ENCODE peak calls at places on chromosomes 16 and 17, in six cellular contexts. X is lower lobe of right lung, R is mucosa of descending colon, T is PC-3, P is Caco-2, I is cardiac muscle cell. N is an unnamed sample.

GRCh38 chr16:22386976-22387375 is 12.6 kb upstream of the CDR2 start:
- DNase-seq in X (no peak), P (no peak), R (no peak), T (peak; percentile 88), I (peak; percentile 95), N (peak; percentile 89)

GRCh38 chr17:40646791-40647548 is 648 bp downstream of the SMARCE1 start:
- DNase-seq in T (peak; percentile 10), P (no peak), I (peak; percentile 64), R (no peak), X (no peak), N (no peak)

GRCh38 chr16:79369796-79370195 is 230.7 kb downstream of the MAF start:
- DNase-seq in P (no peak), T (no peak), R (no peak), X (no peak), I (no peak), N (no peak)

GRCh38 chr17:49482144-49482817 is 12.8 kb upstream of the NGFR start:
- DNase-seq in R (no peak), I (no peak), T (peak; percentile 18), P (no peak), X (no peak), N (no peak)

GRCh38 chr16:86505185-86505898 is 5.0 kb upstream of the FOXF1 start:
- DNase-seq in R (no peak), P (no peak), X (no peak), T (no peak), I (no peak), N (no peak)

GRCh38 chr16:54072237-54072636 is 214.3 kb downstream of the IRX3 start:
- DNase-seq in R (no peak), T (no peak), P (no peak), X (no peak), I (no peak), N (no peak)

GRCh38 chr17:44788139-44788538 is 29.4 kb downstream of the ADAM11 start:
- DNase-seq in I (no peak), T (no peak), R (no peak), X (no peak), P (no peak), N (no peak)

GRCh38 chr17:2295575-2295974 is 8.0 kb downstream of the SMG6 start:
- DNase-seq in R (no peak), P (no peak), T (no peak), I (no peak), X (no peak), N (no peak)

GRCh38 chr16:66375451-66375850 is 9.0 kb downstream of the CDH5 start:
- DNase-seq in T (no peak), R (no peak), X (no peak), I (no peak), P (no peak), N (no peak)

GRCh38 chr17:16371742-16372141 is 9.1 kb upstream of the UBB start:
- DNase-seq in X (no peak), R (no peak), I (peak; percentile 55), P (no peak), T (peak; percentile 69), N (peak; percentile 45)

GRCh38 chr16:6484121-6484520 is 848.5 kb upstream of the RBFOX1 start:
- DNase-seq in R (no peak), P (no peak), I (no peak), T (no peak), X (no peak), N (no peak)

GRCh38 chr17:29433551-29433950 is 43.4 kb downstream of the TAOK1 start:
- DNase-seq in T (no peak), P (no peak), X (peak; percentile 53), I (peak; percentile 13), R (no peak), N (no peak)

GRCh38 chr17:19237389-19238166 is 412 bp downstream of the EPN2 start:
- DNase-seq in P (peak; percentile 47), I (no peak), X (peak; percentile 53), T (no peak), R (peak; percentile 51), N (no peak)

GRCh38 chr17:81040791-81041337 is 5.9 kb downstream of the BAIAP2 start:
- DNase-seq in T (peak; percentile 11), X (no peak), R (no peak), P (no peak), I (no peak), N (no peak)

GRCh38 chr16:87254271-87254670 is 62.9 kb downstream of the C16orf95 start:
- DNase-seq in P (no peak), I (no peak), T (no peak), R (no peak), X (no peak), N (no peak)

GRCh38 chr17:2195729-2196128 is 107.9 kb downstream of the SMG6 start:
- DNase-seq in T (peak; percentile 21), R (no peak), X (no peak), I (no peak), P (no peak), N (no peak)

GRCh38 chr17:3534881-3535252 is 22.7 kb downstream of the TRPV3 start:
- DNase-seq in R (no peak), I (peak; percentile 75), P (no peak), X (peak; percentile 44), T (peak; percentile 58), N (no peak)

GRCh38 chr16:74216319-74216718 is 80.3 kb upstream of the PSMD7 start:
- DNase-seq in R (no peak), T (no peak), P (no peak), I (no peak), X (no peak), N (no peak)

GRCh38 chr17:75645501-75645888 is 12.3 kb downstream of the SMIM5 start:
- DNase-seq in T (peak; percentile 99), I (no peak), P (peak; percentile 90), X (peak; percentile 82), R (peak; percentile 76), N (no peak)

GRCh38 chr17:50141750-50142119 is 8.7 kb downstream of the PPP1R9B start:
- DNase-seq in I (no peak), R (no peak), P (no peak), T (no peak), X (no peak), N (no peak)

GRCh38 chr17:9220466-9221230 is 199.3 kb downstream of the NTN1 start:
- DNase-seq in X (no peak), P (no peak), T (no peak), I (no peak), R (no peak), N (no peak)

GRCh38 chr17:74725111-74725510 is 11.9 kb upstream of the RAB37 start:
- DNase-seq in I (no peak), X (no peak), T (no peak), R (no peak), P (no peak), N (no peak)

GRCh38 chr17:50210249-50211225 is 9.1 kb upstream of the COL1A1 start:
- DNase-seq in P (peak; percentile 93), T (peak; percentile 84), X (no peak), I (peak; percentile 99), R (peak; percentile 48), N (peak; percentile 94)

DNA sequence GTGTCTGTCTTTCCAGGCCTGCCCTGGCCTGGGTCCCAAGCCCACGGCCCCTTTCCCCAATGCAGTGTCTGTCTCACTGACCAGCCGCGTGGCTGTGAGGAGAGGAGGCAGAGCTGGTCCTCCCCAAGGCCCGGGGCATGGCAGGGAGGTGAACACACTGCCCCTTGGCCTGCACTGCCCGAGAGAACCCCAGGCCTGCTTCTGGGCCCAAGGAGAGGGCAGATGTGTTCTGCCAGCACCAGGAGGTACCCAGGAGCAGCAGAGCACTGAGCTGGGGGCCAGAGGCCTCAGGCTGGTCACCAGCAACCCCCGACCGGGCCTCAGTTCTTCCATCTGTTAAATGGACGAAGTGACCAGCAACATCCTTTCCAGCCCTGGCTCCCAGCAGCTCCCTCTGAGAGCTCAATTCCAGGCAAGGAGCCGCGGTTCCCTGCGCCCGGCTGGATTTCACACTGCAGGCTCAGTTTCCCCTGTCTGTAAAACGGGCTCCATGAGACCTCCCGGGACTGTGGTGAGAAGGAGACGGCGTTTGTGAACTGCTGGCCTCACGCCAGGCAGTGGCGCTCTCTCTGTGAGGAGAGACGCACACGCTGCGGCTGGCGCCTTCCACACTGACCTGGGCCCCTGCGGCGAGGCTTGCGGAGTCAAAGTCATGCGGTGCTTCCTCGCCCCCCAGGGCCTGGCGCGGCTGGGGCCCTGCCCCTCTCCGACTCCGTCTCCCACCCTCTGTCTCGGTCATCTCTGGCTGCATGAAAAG is 8.1 kb upstream of the ZFPM1 start:
- DNase-seq in P (no peak), X (no peak), R (no peak), T (no peak), I (no peak), N (no peak)
- TF ChIP-seq CTCF in P (no peak), X (no peak), R (no peak), T (no peak), I (no peak), N (no peak)

GRCh38 chr17:56679148-56679766 is 85.8 kb downstream of the NOG start:
- DNase-seq in R (no peak), I (peak; percentile 47), X (no peak), P (no peak), T (peak; percentile 68), N (no peak)
- TF ChIP-seq CTCF in R (no peak), I (peak; percentile 68), X (peak; percentile 53), P (peak; percentile 58), T (peak; percentile 95), N (peak; percentile 52)

DNA sequence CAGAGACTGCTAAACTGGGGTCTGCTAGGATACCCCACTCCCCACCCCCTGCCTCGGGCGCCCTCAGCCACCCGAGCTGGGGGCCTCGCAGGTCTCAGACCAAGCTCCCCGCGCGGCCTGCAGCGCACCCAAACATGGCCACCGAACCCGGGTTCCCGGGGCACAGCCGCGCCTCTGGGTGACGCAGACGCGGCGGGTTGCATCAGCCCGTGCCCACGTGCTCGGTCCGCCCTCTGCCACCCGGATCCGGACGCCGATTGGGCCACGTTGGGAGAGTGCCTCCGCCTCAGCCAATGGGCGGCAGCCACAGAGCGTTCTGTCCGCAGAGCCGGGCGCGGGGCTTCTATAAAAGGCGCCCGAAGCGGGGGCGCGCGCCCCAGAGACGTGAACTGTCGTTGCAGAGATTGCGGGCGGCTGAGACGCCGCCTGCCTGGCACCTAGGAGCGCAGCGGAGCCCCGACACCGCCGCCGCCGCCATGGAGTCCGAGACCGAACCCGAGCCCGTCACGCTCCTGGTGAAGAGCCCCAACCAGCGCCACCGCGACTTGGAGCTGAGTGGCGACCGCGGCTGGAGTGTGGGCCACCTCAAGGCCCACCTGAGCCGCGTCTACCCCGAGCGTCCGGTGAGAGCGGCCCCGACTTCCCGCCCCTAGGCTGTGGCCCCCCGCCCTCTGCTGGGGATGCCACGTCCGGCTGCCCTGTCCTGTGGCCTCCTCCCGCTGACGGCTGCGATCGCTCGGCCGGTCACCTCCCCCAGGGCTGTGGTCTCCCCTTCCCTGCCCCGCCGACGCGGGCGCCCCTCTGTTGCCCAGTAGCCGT is at the start of gene HERPUD1:
- DNase-seq in R (peak; percentile 97), X (peak; percentile 99), I (peak; percentile 99), T (peak; percentile 96), P (peak; percentile 99), N (peak; percentile 82)
- TF ChIP-seq CTCF in R (no peak), X (no peak), I (peak; percentile 11), T (no peak), P (peak; percentile 6), N (peak; percentile 2)

DNA sequence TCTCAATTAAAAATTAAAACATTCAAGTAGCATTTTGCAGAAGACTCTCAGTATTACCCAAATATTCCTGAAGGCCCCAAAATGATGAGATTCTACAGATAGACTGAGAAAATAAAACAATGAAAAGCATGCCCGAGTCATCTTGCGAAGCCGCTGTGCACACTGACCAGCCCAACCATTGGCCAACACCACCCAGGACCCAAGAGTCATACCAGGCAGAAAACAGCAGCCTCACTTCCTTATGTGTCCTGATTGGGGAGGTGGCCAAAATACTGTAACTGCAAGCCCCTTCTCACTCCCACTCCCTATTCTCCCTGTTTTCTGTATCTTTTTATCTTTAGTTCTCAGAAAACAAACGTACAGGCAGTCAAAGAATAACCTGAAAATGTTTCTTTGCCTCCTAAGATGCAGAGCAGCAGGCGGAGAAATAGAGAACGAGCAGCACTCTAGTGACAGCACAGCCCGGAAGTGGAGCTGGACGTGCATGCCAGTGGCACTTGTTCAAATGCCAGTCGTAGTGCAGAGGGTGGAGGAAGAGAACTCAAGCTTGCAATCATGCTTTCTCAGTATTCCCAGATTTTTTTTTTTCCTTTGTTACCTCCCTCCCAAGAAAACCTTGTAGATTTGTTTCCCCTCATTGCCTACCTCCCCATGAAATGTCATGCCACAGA is 182.3 kb upstream of the SOX9 start:
- DNase-seq in P (no peak), I (no peak), T (no peak), R (no peak), X (peak; percentile 48), N (no peak)
- TF ChIP-seq CTCF in P (no peak), I (no peak), T (no peak), R (no peak), X (no peak), N (no peak)